ENCODE peak calls at places on chromosomes 4 and X, in seven cellular contexts. S is dermis microvascular lymphatic vessel endothelial cell, F is prostate gland, K is NCI-H1105, I is NCI-H2081, E is COR-L47, X is neuronal stem cell. G is an unnamed sample.

GRCh38 chrX:53263597-53264094 is 17.7 kb downstream of the IQSEC2 start:
- DNase-seq in S (no peak), F (no peak), K (no peak), I (no peak), E (no peak), X (no peak), G (no peak)

GRCh38 chrX:15815779-15816452 is 25.6 kb downstream of the ZRSR2 start:
- DNase-seq in S (peak), F (no peak), K (no peak), I (no peak), E (no peak), X (peak), G (no peak)

GRCh38 chrX:130098202-130098552 is 12.1 kb downstream of the ELF4 start:
- DNase-seq in S (no peak), F (no peak), K (no peak), I (no peak), E (no peak), X (no peak), G (no peak)

GRCh38 chr4:40594261-40595178 is 35.1 kb downstream of the RBM47 start:
- DNase-seq in S (no peak), F (no peak), K (no peak), I (no peak), E (no peak), X (no peak), G (no peak)

GRCh38 chr4:16418814-16419213 is 192.5 kb upstream of the TAPT1 start:
- DNase-seq in S (peak), F (no peak), K (no peak), I (no peak), E (no peak), X (no peak), G (no peak)

GRCh38 chr4:130238121-130238520 is 1142.2 kb downstream of the C4orf33 start:
- DNase-seq in S (no peak), F (no peak), K (no peak), I (no peak), E (no peak), X (no peak), G (no peak)

GRCh38 chrX:81229901-81230300 is 28.0 kb downstream of the SH3BGRL start:
- DNase-seq in S (no peak), F (no peak), K (no peak), I (no peak), E (no peak), X (no peak), G (no peak)

GRCh38 chr4:98577956-98578355 is 80.5 kb downstream of the TSPAN5 start:
- DNase-seq in S (no peak), F (no peak), K (no peak), I (no peak), E (no peak), X (no peak), G (no peak)

GRCh38 chrX:84187501-84188319 is at the start of gene RPS6KA6:
- DNase-seq in S (no peak), F (peak), K (no peak), I (peak), E (peak), X (peak), G (no peak)

GRCh38 chrX:111917591-111917990 is 41.6 kb downstream of the TRPC5OS start:
- DNase-seq in S (no peak), F (no peak), K (no peak), I (no peak), E (no peak), X (no peak), G (no peak)

GRCh38 chr4:52102587-52102986 is 51.5 kb downstream of the SPATA18 start:
- DNase-seq in S (no peak), F (no peak), K (no peak), I (no peak), E (no peak), X (no peak), G (no peak)

GRCh38 chrX:19846995-19847790 is 40.2 kb downstream of the SH3KBP1 start:
- DNase-seq in S (no peak), F (no peak), K (no peak), I (no peak), E (no peak), X (no peak), G (no peak)

GRCh38 chrX:118212817-118213183 is 96.2 kb upstream of the KLHL13 start:
- DNase-seq in S (no peak), F (no peak), K (no peak), I (no peak), E (no peak), X (no peak), G (no peak)

GRCh38 chrX:114058988-114059418 is 524.9 kb upstream of the HTR2C start:
- DNase-seq in S (no peak), F (no peak), K (no peak), I (no peak), E (no peak), X (no peak), G (no peak)

GRCh38 chr4:176769519-176769918 is 23.2 kb downstream of the VEGFC start:
- DNase-seq in S (no peak), F (no peak), K (no peak), I (no peak), E (no peak), X (no peak), G (no peak)